ENCODE peak calls at places on chromosomes 13 and 19, in six cellular contexts. V is HCT116, P is ovary, T is heart left ventricle, R is spleen, U is upper lobe of left lung. C is an unnamed sample.

GRCh38 chr19:57830071-57830602 is at the start of gene ZNF587B:
- DNase-seq in U (no peak), R (peak; percentile 84), T (peak; percentile 79), V (peak; percentile 36), P (peak; percentile 79), C (peak; percentile 51)

GRCh38 chr13:101915755-101916107 is 463.3 kb downstream of the ITGBL1 start:
- DNase-seq in R (no peak), U (no peak), V (no peak), P (no peak), T (no peak), C (no peak)

GRCh38 chr13:52395704-52396103 is 10.3 kb downstream of the THSD1 start:
- DNase-seq in T (no peak), U (no peak), P (no peak), V (no peak), R (no peak), C (no peak)

GRCh38 chr19:23440791-23441190 is 45.5 kb upstream of the ZNF91 start:
- DNase-seq in T (no peak), U (no peak), V (no peak), P (no peak), R (no peak), C (no peak)

GRCh38 chr19:2166741-2167738 is 3.3 kb downstream of the DOT1L start:
- DNase-seq in R (peak; percentile 88), P (peak; percentile 74), U (peak; percentile 91), T (peak; percentile 91), V (no peak), C (peak; percentile 76)

GRCh38 chr13:98142427-98143156 is at the start of gene FARP1:
- DNase-seq in R (peak; percentile 86), P (peak; percentile 74), V (peak; percentile 27), T (peak; percentile 84), U (peak; percentile 96), C (peak; percentile 84)

GRCh38 chr13:39397221-39397620 is 205.8 kb downstream of the LHFPL6 start:
- DNase-seq in P (no peak), U (no peak), T (no peak), R (no peak), V (no peak), C (no peak)

GRCh38 chr13:39913339-39913738 is 257.9 kb downstream of the COG6 start:
- DNase-seq in V (no peak), R (no peak), U (no peak), T (no peak), P (no peak), C (no peak)

DNA sequence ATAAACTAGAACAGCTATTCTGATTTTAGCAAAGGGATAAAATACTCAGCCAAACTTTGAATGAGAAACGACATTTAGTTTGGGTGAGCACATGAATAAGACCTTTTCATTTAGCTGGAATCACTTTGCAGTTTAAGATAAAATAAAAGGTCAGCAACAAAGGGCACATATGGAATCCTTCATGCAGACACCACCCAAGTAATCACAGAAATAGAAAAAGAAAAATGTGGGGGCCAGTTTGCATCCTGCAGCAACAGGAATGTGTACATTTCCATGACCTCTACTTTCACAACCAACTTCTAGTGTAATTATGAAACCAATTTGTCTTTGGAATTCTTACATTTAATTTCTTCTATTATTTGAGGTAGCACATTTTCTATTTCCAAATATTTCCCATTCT is 1637.4 kb downstream of the PCDH9 start:
- DNase-seq in P (no peak), R (no peak), T (no peak), U (no peak), V (no peak), C (no peak)
- H3K27ac ChIP-seq in P (no peak overlapping the region), R (no peak overlapping the region), T (no peak overlapping the region), U (no peak overlapping the region), V (no peak overlapping the region), C (no peak overlapping the region)

DNA sequence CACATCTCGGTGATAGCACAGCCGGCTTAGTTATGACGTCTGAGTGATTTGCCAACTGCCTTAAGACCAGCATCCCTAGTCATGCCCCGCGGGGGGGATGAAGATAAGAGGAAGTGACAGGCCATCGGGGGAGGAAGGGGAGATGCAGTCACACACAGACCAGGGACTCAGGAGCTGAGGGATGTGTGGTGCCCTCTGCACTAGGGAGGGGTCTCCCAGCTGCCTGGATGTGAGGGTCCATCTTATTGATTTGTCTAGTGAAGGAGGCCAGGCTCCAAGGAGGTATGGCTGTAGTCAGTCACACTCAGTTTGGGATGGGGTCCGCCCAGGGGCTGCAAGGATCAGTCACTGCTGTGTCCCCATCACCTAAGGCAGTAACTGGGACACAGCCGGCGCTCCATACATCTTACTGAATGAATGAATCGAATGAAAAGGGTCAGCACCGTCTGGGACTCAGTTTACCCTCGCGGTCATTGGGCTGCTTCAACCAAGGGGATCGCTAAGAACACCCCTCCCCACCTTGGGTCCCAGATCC is 19.3 kb upstream of the ERCC1 start:
- DNase-seq in R (peak; percentile 84), U (no peak), P (peak; percentile 69), T (no peak), V (no peak), C (peak; percentile 68)
- TF ChIP-seq POLR2A in R (no peak), U (no peak), P (no peak), T (no peak), V (no peak), C (no peak)

GRCh38 chr13:41622545-41623429 is 165.4 kb downstream of the RGCC start:
- DNase-seq in U (no peak), T (no peak), R (no peak), V (no peak), P (no peak), C (no peak)
- H3K27ac ChIP-seq in U (peak overlapping the region; percentile 41), T (peak overlapping the region; percentile 64), R (no peak overlapping the region), V (no peak overlapping the region), P (no peak overlapping the region), C (peak overlapping the region; percentile 60)

GRCh38 chr13:21058361-21058760 is 3.0 kb downstream of the LATS2 start:
- DNase-seq in V (no peak), P (no peak), U (no peak), T (no peak), R (no peak), C (no peak)

GRCh38 chr13:21063031-21063430 is 1.6 kb upstream of the LATS2 start:
- DNase-seq in R (no peak), T (no peak), V (no peak), U (no peak), P (no peak), C (no peak)

GRCh38 chr13:21060827-21061076 is 634 bp downstream of the LATS2 start:
- DNase-seq in R (no peak), V (no peak), P (peak; percentile 60), U (peak; percentile 93), T (peak; percentile 77), C (no peak)

GRCh38 chr13:21061077-21061945 is at the start of gene LATS2:
- DNase-seq in U (peak; percentile 99), P (peak; percentile 98), R (peak; percentile 98), T (peak; percentile 98), V (peak; percentile 82), C (peak; percentile 98)

GRCh38 chr13:21060063-21060826 is 1.1 kb downstream of the LATS2 start:
- DNase-seq in V (no peak), U (peak; percentile 92), R (peak; percentile 88), P (peak; percentile 58), T (peak; percentile 76), C (peak; percentile 65)
- TF ChIP-seq POLR2A in V (no peak), U (no peak), R (no peak), P (peak; percentile 36), T (no peak), C (peak; percentile 51)

DNA sequence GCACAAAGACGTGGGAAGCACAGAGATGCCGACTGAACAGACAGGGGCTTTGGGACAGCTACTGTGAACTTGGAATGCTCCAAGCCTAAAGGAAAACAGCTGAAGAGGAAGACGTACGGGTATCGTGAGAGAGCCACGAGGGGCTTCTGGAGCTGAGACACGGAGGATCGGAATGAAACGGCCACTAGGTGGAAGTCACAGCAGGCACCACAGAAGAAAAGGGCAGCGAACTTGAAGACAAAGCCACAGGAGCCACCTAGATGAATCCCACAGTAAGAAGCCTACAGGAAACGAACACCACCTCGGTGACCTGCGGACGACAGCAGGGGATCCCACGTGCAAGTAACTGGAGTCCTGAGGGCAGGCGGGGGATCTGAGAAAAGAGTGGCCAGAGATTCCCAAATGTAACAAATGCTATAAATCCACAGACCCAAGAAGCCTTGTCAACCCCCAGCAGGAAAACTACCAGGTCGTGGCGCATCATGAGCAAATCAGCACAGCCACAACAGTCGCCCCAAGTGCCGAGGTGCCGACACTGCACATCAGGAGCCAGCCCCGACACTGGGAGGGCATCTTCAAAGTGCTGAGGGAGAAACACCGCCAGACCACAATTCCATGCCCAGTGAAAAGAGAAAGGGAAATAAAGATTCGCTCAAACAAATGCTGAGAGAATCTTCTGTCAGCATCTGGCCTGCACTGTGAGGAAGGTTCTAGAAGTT is 39.3 kb upstream of the ISYNA1 start:
- DNase-seq in P (no peak), R (peak; percentile 70), U (no peak), V (no peak), T (peak; percentile 67), C (no peak)
- H3K27ac ChIP-seq in P (no peak overlapping the region), R (peak overlapping the region; percentile 79), U (peak overlapping the region; percentile 36), V (no peak overlapping the region), T (peak overlapping the region; percentile 19), C (peak overlapping the region; percentile 92)

DNA sequence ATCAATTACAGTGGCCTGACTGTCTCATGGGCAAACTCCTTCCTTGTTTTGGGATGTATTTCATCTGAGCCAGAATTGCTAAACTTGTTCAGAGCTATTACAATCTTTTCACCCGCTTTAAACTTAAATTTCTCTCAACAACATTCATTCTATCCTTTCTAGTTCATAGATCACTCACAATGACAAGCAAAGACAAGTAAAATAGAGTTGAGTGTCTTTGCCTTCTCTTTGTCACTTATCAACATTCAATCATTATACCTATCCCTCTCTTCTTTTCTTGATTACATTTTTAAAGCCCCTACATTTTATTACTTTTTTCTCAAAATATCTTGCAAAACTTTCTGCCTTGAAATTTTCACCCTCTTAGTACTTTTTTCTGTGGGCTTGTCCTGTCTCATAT is 1113.1 kb downstream of the PCDH17 start:
- DNase-seq in V (no peak), T (no peak), R (no peak), U (no peak), P (no peak), C (no peak)
- TF ChIP-seq POLR2A in V (no peak), T (no peak), R (no peak), U (no peak), P (no peak), C (no peak)

GRCh38 chr13:79870766-79871165 is 389.8 kb downstream of the NDFIP2 start:
- DNase-seq in T (no peak), P (no peak), U (no peak), R (no peak), V (no peak), C (no peak)

GRCh38 chr13:79869326-79869725 is 388.4 kb downstream of the NDFIP2 start:
- DNase-seq in P (no peak), R (no peak), T (no peak), U (no peak), V (no peak), C (no peak)

GRCh38 chr13:79867248-79867647 is 386.3 kb downstream of the NDFIP2 start:
- DNase-seq in T (no peak), V (no peak), P (no peak), U (no peak), R (no peak), C (no peak)

GRCh38 chr13:79871594-79871993 is 390.6 kb downstream of the NDFIP2 start:
- DNase-seq in T (no peak), U (no peak), V (no peak), R (no peak), P (no peak), C (no peak)

GRCh38 chr13:79870123-79870522 is 389.2 kb downstream of the NDFIP2 start:
- DNase-seq in R (no peak), V (no peak), P (no peak), U (no peak), T (no peak), C (no peak)
- H3K27ac ChIP-seq in R (no peak overlapping the region), V (no peak overlapping the region), P (no peak overlapping the region), U (no peak overlapping the region), T (no peak overlapping the region), C (no peak overlapping the region)